ENCODE peak calls at places on chromosomes 1 and 21, in eight cellular contexts. One of them, this sample, is unnamed.

GRCh38 chr21:43306911-43307676 is 119.8 kb downstream of the SIK1 start:
- DNase-seq in endothelial cell: no peak
- DNase-seq in cardiac muscle cell: no peak
- DNase-seq in fibroblast of mammary gland: peak; percentile 25
- DNase-seq in GM12864: peak; percentile 36
- DNase-seq in spleen: peak; percentile 72
- DNase-seq in fibroblast of lung: peak; percentile 68
- DNase-seq in HCT116: no peak
- DNase-seq in this sample: peak; percentile 87

GRCh38 chr1:114455102-114455785 is 55.8 kb downstream of the TRIM33 start:
- DNase-seq in fibroblast of lung: no peak
- DNase-seq in GM12864: no peak
- DNase-seq in cardiac muscle cell: no peak
- DNase-seq in endothelial cell: no peak
- DNase-seq in fibroblast of mammary gland: peak; percentile 67
- DNase-seq in HCT116: no peak
- DNase-seq in spleen: no peak
- DNase-seq in this sample: peak; percentile 64

GRCh38 chr1:42692461-42692860 is 10.2 kb downstream of the YBX1 start:
- DNase-seq in endothelial cell: no peak
- DNase-seq in spleen: no peak
- DNase-seq in HCT116: no peak
- DNase-seq in cardiac muscle cell: no peak
- DNase-seq in fibroblast of mammary gland: no peak
- DNase-seq in GM12864: no peak
- DNase-seq in fibroblast of lung: no peak
- DNase-seq in this sample: peak; percentile 40

GRCh38 chr1:12067900-12068821 is 5.1 kb downstream of the TNFRSF8 start:
- DNase-seq in fibroblast of mammary gland: peak; percentile 73
- DNase-seq in endothelial cell: no peak
- DNase-seq in HCT116: no peak
- DNase-seq in cardiac muscle cell: peak; percentile 57
- DNase-seq in fibroblast of lung: peak; percentile 86
- DNase-seq in GM12864: peak; percentile 80
- DNase-seq in spleen: no peak
- DNase-seq in this sample: peak; percentile 54

GRCh38 chr1:248751635-248752034 is 3.9 kb downstream of the LYPD8 start:
- DNase-seq in fibroblast of lung: no peak
- DNase-seq in cardiac muscle cell: no peak
- DNase-seq in fibroblast of mammary gland: no peak
- DNase-seq in HCT116: no peak
- DNase-seq in spleen: no peak
- DNase-seq in endothelial cell: no peak
- DNase-seq in GM12864: no peak
- DNase-seq in this sample: no peak

GRCh38 chr1:195733408-195733807 is 874.8 kb downstream of the KCNT2 start:
- DNase-seq in fibroblast of lung: no peak
- DNase-seq in endothelial cell: no peak
- DNase-seq in cardiac muscle cell: no peak
- DNase-seq in HCT116: no peak
- DNase-seq in spleen: no peak
- DNase-seq in GM12864: no peak
- DNase-seq in fibroblast of mammary gland: peak; percentile 14
- DNase-seq in this sample: peak; percentile 19

GRCh38 chr21:15301736-15302135 is 236.9 kb upstream of the NRIP1 start:
- DNase-seq in fibroblast of mammary gland: no peak
- DNase-seq in spleen: no peak
- DNase-seq in cardiac muscle cell: no peak
- DNase-seq in endothelial cell: no peak
- DNase-seq in GM12864: no peak
- DNase-seq in HCT116: no peak
- DNase-seq in fibroblast of lung: peak; percentile 71
- DNase-seq in this sample: peak; percentile 22

GRCh38 chr1:67627336-67627735 is 57.7 kb upstream of the GADD45A start:
- DNase-seq in fibroblast of lung: no peak
- DNase-seq in cardiac muscle cell: no peak
- DNase-seq in HCT116: no peak
- DNase-seq in endothelial cell: no peak
- DNase-seq in GM12864: no peak
- DNase-seq in spleen: no peak
- DNase-seq in fibroblast of mammary gland: no peak
- DNase-seq in this sample: no peak

GRCh38 chr1:182086136-182086535 is 24.6 kb upstream of the ZNF648 start:
- DNase-seq in spleen: no peak
- DNase-seq in endothelial cell: no peak
- DNase-seq in HCT116: no peak
- DNase-seq in fibroblast of lung: no peak
- DNase-seq in fibroblast of mammary gland: no peak
- DNase-seq in cardiac muscle cell: no peak
- DNase-seq in GM12864: no peak
- DNase-seq in this sample: no peak

GRCh38 chr1:205725514-205725913 is 24.5 kb downstream of the NUCKS1 start:
- DNase-seq in endothelial cell: no peak
- DNase-seq in HCT116: no peak
- DNase-seq in GM12864: no peak
- DNase-seq in cardiac muscle cell: no peak
- DNase-seq in spleen: no peak
- DNase-seq in fibroblast of lung: no peak
- DNase-seq in fibroblast of mammary gland: no peak
- DNase-seq in this sample: no peak

GRCh38 chr1:245278846-245279245 is 124.1 kb downstream of the KIF26B start:
- DNase-seq in GM12864: no peak
- DNase-seq in fibroblast of lung: no peak
- DNase-seq in cardiac muscle cell: peak; percentile 51
- DNase-seq in HCT116: no peak
- DNase-seq in fibroblast of mammary gland: no peak
- DNase-seq in spleen: no peak
- DNase-seq in endothelial cell: no peak
- DNase-seq in this sample: no peak

GRCh38 chr21:40902993-40903392 is 56.0 kb upstream of the DSCAM start:
- DNase-seq in HCT116: no peak
- DNase-seq in spleen: no peak
- DNase-seq in endothelial cell: no peak
- DNase-seq in fibroblast of lung: no peak
- DNase-seq in cardiac muscle cell: no peak
- DNase-seq in GM12864: no peak
- DNase-seq in fibroblast of mammary gland: no peak
- DNase-seq in this sample: no peak

GRCh38 chr21:43191521-43191920 is 22.7 kb downstream of the CRYAA start:
- DNase-seq in fibroblast of lung: no peak
- DNase-seq in HCT116: no peak
- DNase-seq in endothelial cell: no peak
- DNase-seq in GM12864: no peak
- DNase-seq in cardiac muscle cell: no peak
- DNase-seq in fibroblast of mammary gland: no peak
- DNase-seq in spleen: peak; percentile 44
- DNase-seq in this sample: no peak

GRCh38 chr1:227828773-227829172 is 13.3 kb downstream of the PRSS38 start:
- DNase-seq in spleen: no peak
- DNase-seq in fibroblast of lung: no peak
- DNase-seq in cardiac muscle cell: no peak
- DNase-seq in endothelial cell: no peak
- DNase-seq in fibroblast of mammary gland: no peak
- DNase-seq in GM12864: no peak
- DNase-seq in HCT116: no peak
- DNase-seq in this sample: peak; percentile 18

GRCh38 chr1:100834779-100835645 is 59.6 kb downstream of the EXTL2 start:
- DNase-seq in fibroblast of mammary gland: peak; percentile 40
- DNase-seq in fibroblast of lung: no peak
- DNase-seq in spleen: no peak
- DNase-seq in endothelial cell: no peak
- DNase-seq in HCT116: peak; percentile 29
- DNase-seq in GM12864: peak; percentile 13
- DNase-seq in cardiac muscle cell: no peak
- DNase-seq in this sample: no peak
- TF ChIP-seq CTCF in fibroblast of mammary gland: peak; percentile 50
- TF ChIP-seq CTCF in fibroblast of lung: peak; percentile 18
- TF ChIP-seq CTCF in spleen: no peak
- TF ChIP-seq CTCF in endothelial cell: peak; percentile 64
- TF ChIP-seq CTCF in HCT116: peak; percentile 33
- TF ChIP-seq CTCF in GM12864: peak; percentile 71
- TF ChIP-seq CTCF in cardiac muscle cell: peak; percentile 27
- TF ChIP-seq CTCF in this sample: peak; percentile 32

DNA sequence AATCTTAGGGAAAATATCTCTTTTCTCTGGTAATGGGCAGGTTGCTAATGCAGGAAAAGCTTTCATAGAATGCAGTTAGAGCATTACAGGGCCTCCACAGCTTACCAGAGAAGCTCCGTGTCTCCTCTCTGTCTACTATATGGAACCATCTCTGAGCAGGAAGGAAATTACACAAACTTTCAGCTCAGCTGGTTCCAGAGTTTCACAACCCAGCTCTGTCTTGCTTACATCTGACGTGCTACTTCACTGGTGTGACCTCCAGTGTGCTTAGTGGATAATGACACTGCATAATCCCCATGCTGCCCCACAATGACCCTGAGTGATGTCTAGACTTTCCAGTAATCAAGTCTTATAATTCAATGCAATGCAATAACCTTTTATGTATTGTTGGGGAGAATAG is 4.3 kb upstream of the FGGY start:
- DNase-seq in HCT116: no peak
- DNase-seq in endothelial cell: no peak
- DNase-seq in cardiac muscle cell: no peak
- DNase-seq in spleen: no peak
- DNase-seq in GM12864: peak; percentile 35
- DNase-seq in fibroblast of mammary gland: peak; percentile 71
- DNase-seq in fibroblast of lung: no peak
- DNase-seq in this sample: peak; percentile 28
- TF ChIP-seq CTCF in HCT116: no peak
- TF ChIP-seq CTCF in endothelial cell: no peak
- TF ChIP-seq CTCF in cardiac muscle cell: peak; percentile 6
- TF ChIP-seq CTCF in spleen: peak; percentile 21
- TF ChIP-seq CTCF in GM12864: no peak
- TF ChIP-seq CTCF in fibroblast of mammary gland: no peak
- TF ChIP-seq CTCF in fibroblast of lung: no peak
- TF ChIP-seq CTCF in this sample: no peak

DNA sequence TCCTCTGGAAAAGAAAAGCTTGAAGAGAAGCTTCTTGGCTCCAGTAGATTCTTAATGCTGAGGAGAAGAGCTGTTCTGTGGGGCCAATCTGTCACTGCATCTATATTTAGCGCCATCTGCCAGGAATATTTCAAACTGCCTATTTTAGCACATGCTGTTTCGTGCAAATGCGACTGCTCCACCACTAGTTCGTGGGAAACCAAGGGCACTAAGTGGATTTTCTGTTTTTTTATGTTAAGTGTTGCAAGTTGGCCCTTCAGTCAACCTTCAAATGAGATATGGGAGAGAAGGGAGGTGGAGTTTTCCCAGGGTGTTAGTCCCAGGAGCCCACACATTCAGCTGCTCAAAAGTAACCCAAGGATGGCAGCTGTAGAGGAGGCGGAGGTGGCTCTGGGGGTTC is 91.9 kb downstream of the TSEN15 start:
- DNase-seq in GM12864: no peak
- DNase-seq in fibroblast of lung: no peak
- DNase-seq in HCT116: no peak
- DNase-seq in fibroblast of mammary gland: peak; percentile 7
- DNase-seq in cardiac muscle cell: peak; percentile 81
- DNase-seq in spleen: no peak
- DNase-seq in endothelial cell: no peak
- DNase-seq in this sample: no peak
- TF ChIP-seq CTCF in GM12864: no peak
- TF ChIP-seq CTCF in fibroblast of lung: no peak
- TF ChIP-seq CTCF in HCT116: no peak
- TF ChIP-seq CTCF in fibroblast of mammary gland: no peak
- TF ChIP-seq CTCF in cardiac muscle cell: no peak
- TF ChIP-seq CTCF in spleen: no peak
- TF ChIP-seq CTCF in endothelial cell: no peak
- TF ChIP-seq CTCF in this sample: no peak

DNA sequence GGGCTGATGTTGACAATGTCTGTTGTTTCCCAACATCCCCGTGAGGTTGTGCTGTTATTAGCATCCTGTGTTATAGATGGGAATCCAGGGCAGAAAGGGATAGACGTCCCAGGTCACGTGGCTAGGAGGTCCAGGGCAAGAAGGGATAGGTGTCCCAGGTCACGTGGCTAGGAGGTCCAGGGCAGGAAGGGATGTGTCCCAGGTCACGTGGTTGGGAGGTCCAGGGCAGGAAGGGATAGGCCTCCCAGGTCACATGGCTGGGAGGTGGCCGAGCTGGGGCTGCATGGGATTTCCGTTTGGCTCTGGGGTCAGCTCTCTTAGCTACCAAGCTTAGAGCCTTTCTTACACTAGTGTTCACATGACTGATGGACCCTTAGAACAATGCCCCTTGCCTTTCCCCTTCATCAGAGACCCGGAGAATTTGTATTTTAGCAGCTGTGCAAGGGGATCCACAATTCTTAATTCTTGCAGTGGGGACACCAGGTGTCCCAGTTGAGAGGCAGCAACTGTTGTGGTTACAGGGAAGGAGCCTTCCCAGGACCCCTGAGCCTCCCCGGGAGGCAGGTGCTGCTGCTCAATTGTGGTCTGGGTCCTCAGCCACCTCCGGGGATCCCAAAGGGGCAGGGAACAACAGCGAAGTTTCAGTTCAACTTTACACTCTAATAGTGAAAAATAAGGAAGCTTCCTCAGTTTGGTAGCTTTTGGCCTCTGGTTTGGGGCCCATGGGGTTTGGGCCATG is 69.2 kb downstream of the UMODL1 start:
- DNase-seq in GM12864: no peak
- DNase-seq in HCT116: no peak
- DNase-seq in fibroblast of mammary gland: no peak
- DNase-seq in endothelial cell: no peak
- DNase-seq in cardiac muscle cell: no peak
- DNase-seq in fibroblast of lung: no peak
- DNase-seq in spleen: no peak
- DNase-seq in this sample: no peak
- TF ChIP-seq CTCF in GM12864: no peak
- TF ChIP-seq CTCF in HCT116: no peak
- TF ChIP-seq CTCF in fibroblast of mammary gland: no peak
- TF ChIP-seq CTCF in endothelial cell: no peak
- TF ChIP-seq CTCF in cardiac muscle cell: no peak
- TF ChIP-seq CTCF in fibroblast of lung: no peak
- TF ChIP-seq CTCF in spleen: no peak
- TF ChIP-seq CTCF in this sample: no peak

GRCh38 chr1:21669287-21670058 is at the start of gene RAP1GAP:
- DNase-seq in HCT116: no peak
- DNase-seq in cardiac muscle cell: peak; percentile 67
- DNase-seq in endothelial cell: peak; percentile 31
- DNase-seq in fibroblast of lung: no peak
- DNase-seq in GM12864: no peak
- DNase-seq in fibroblast of mammary gland: no peak
- DNase-seq in spleen: peak; percentile 82
- DNase-seq in this sample: peak; percentile 30
- TF ChIP-seq CTCF in HCT116: no peak
- TF ChIP-seq CTCF in cardiac muscle cell: peak; percentile 11
- TF ChIP-seq CTCF in endothelial cell: no peak
- TF ChIP-seq CTCF in fibroblast of lung: no peak
- TF ChIP-seq CTCF in GM12864: no peak
- TF ChIP-seq CTCF in fibroblast of mammary gland: no peak
- TF ChIP-seq CTCF in spleen: no peak
- TF ChIP-seq CTCF in this sample: no peak

DNA sequence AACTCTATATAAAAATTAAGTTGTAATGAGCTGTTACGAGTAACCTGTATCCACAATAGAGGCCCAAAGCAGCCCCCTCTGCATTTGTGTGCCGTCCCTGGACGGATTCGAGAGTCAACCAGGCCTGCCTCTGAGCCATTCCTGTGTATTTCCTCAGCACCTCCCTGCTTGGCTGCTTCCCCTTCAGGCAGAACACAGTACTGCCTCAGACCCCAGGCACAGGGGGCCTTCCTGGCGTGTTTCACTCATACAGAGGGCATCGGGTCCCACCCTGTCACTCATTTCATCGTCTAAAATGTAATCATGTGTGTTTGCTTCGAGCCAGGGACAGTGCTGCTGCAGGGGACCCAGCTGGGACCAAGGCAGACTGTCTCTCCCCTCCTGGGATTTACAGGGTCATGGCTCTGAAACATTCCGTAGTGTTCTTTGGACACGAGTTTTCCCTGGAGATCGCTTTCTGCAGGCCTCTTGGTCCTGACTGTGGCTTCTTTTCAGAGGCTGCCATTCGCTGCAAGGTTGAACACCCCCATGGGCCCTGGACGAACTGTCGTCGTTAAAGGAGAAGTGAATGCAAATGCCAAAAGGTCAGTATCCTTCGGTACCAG is 19.4 kb downstream of the LGALS8 start:
- DNase-seq in GM12864: no peak
- DNase-seq in fibroblast of mammary gland: no peak
- DNase-seq in spleen: no peak
- DNase-seq in fibroblast of lung: no peak
- DNase-seq in endothelial cell: peak; percentile 20
- DNase-seq in HCT116: no peak
- DNase-seq in cardiac muscle cell: no peak
- DNase-seq in this sample: no peak
- TF ChIP-seq CTCF in GM12864: no peak
- TF ChIP-seq CTCF in fibroblast of mammary gland: peak; percentile 8
- TF ChIP-seq CTCF in spleen: no peak
- TF ChIP-seq CTCF in fibroblast of lung: no peak
- TF ChIP-seq CTCF in endothelial cell: peak; percentile 43
- TF ChIP-seq CTCF in HCT116: no peak
- TF ChIP-seq CTCF in cardiac muscle cell: peak; percentile 20
- TF ChIP-seq CTCF in this sample: no peak